ENCODE peak calls at places on chromosomes 11 and 22, in four cellular contexts. J, Z, P and W are unnamed samples.

GRCh38 chr11:60377737-60378136 is 595 bp upstream of the MS4A7 start:
- DNase-seq in J (no peak), Z (no peak), P (no peak), W (peak; percentile 16)

GRCh38 chr22:49964493-49965290 is 4.1 kb downstream of the PIM3 start:
- DNase-seq in J (no peak), Z (no peak), P (no peak), W (no peak)

GRCh38 chr11:88329563-88330250 is 7.8 kb downstream of the CTSC start:
- DNase-seq in J (no peak), Z (no peak), P (no peak), W (no peak)

GRCh38 chr11:124623861-124624525 is 1.3 kb downstream of the TBRG1 start:
- DNase-seq in J (peak; percentile 42), Z (peak; percentile 33), P (peak; percentile 20), W (no peak)

GRCh38 chr22:29716814-29717213 is 3.0 kb upstream of the CABP7 start:
- DNase-seq in J (peak; percentile 75), Z (peak; percentile 81), P (peak; percentile 80), W (peak; percentile 60)

GRCh38 chr11:114586797-114587196 is 8.8 kb downstream of the NXPE4 start:
- DNase-seq in J (no peak), Z (no peak), P (peak; percentile 10), W (no peak)

GRCh38 chr11:116258821-116259220 is 514.0 kb downstream of the BUD13 start:
- DNase-seq in J (no peak), Z (no peak), P (no peak), W (no peak)

GRCh38 chr11:128590587-128590986 is 3.2 kb upstream of the ETS1 start:
- DNase-seq in J (no peak), Z (no peak), P (no peak), W (no peak)

GRCh38 chr11:11882539-11882938 is 40.8 kb downstream of the USP47 start:
- DNase-seq in J (no peak), Z (no peak), P (no peak), W (no peak)

GRCh38 chr11:34425360-34425759 is 13.4 kb upstream of the CAT start:
- DNase-seq in J (no peak), Z (no peak), P (no peak), W (no peak)

GRCh38 chr11:61923166-61924015 is 6.0 kb upstream of the RAB3IL1 start:
- DNase-seq in J (peak; percentile 43), Z (peak; percentile 76), P (peak; percentile 63), W (peak; percentile 36)

GRCh38 chr11:125345706-125346561 is 150.1 kb downstream of the FEZ1 start:
- DNase-seq in J (peak; percentile 79), Z (peak; percentile 72), P (peak; percentile 67), W (peak; percentile 71)

GRCh38 chr11:10387209-10388083 is 67.6 kb upstream of the AMPD3 start:
- DNase-seq in J (peak; percentile 93), Z (no peak), P (peak; percentile 92), W (no peak)

GRCh38 chr22:21937041-21937820 is 15.4 kb downstream of the PPM1F start:
- DNase-seq in J (no peak), Z (no peak), P (no peak), W (peak; percentile 45)

GRCh38 chr22:31230871-31231621 is 18.9 kb downstream of the LIMK2 start:
- DNase-seq in J (peak; percentile 48), Z (peak; percentile 83), P (peak; percentile 74), W (peak; percentile 55)

GRCh38 chr11:104127828-104128227 is 36.1 kb downstream of the PDGFD start:
- DNase-seq in J (peak; percentile 42), Z (peak; percentile 61), P (peak; percentile 75), W (no peak)

GRCh38 chr22:38901111-38901641 is 29.2 kb upstream of the CBX6 start:
- DNase-seq in J (no peak), Z (peak; percentile 35), P (no peak), W (peak; percentile 68)

GRCh38 chr11:68398870-68399865 is 61.4 kb upstream of the PPP6R3 start:
- DNase-seq in J (no peak), Z (no peak), P (no peak), W (no peak)

GRCh38 chr22:38120359-38121110 is 10.1 kb upstream of the BAIAP2L2 start:
- DNase-seq in J (no peak), Z (no peak), P (no peak), W (no peak)

DNA sequence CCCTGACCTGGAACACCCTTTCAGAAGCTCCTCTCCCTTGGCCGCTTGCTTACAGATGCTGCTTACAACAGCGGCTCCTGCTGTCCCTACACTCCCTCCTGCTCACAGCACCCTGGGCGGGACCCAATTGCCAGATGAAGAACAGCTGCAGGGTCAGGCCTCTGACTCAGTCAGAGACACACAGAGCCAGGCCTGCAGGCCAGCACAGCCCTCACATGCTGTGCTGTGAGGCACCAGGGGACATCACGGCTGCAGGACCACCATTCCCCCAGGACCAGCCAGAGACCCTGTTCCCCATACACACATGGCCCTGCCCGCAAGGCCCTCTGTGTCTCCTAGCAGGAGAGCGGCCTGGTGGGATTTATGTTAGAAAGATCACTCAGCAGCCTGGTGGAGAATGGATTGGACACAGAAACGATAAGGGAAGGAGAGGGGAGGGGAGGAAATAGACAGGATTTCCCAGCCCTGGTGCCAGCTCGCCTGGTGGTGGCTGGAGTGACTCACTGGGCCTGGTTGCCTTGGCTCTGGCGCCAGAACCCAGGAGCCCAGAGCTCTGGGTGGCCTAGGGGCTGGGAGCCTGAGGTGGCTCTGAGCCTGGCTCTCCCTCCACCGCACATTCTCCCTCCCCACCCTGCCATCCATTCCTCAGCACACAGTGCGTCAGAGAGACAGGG is 6.7 kb downstream of the CAPN5 start:
- DNase-seq in J (peak; percentile 93), Z (peak; percentile 98), P (peak; percentile 94), W (peak; percentile 26)
- H3K9ac ChIP-seq in J (peak overlapping the region; percentile 65), Z (peak overlapping the region; percentile 89), P (peak overlapping the region; percentile 57), W (no peak overlapping the region)

GRCh38 chr11:45860764-45861510 is 13.7 kb downstream of the CRY2 start:
- DNase-seq in J (no peak), Z (no peak), P (no peak), W (no peak)

GRCh38 chr11:45858751-45859398 is 11.6 kb downstream of the CRY2 start:
- DNase-seq in J (no peak), Z (no peak), P (no peak), W (no peak)

GRCh38 chr11:45860348-45860747 is 13.1 kb downstream of the CRY2 start:
- DNase-seq in J (no peak), Z (no peak), P (no peak), W (no peak)

GRCh38 chr11:45857834-45858492 is 10.7 kb downstream of the CRY2 start:
- DNase-seq in J (peak; percentile 95), Z (peak; percentile 96), P (peak; percentile 84), W (peak; percentile 42)

DNA sequence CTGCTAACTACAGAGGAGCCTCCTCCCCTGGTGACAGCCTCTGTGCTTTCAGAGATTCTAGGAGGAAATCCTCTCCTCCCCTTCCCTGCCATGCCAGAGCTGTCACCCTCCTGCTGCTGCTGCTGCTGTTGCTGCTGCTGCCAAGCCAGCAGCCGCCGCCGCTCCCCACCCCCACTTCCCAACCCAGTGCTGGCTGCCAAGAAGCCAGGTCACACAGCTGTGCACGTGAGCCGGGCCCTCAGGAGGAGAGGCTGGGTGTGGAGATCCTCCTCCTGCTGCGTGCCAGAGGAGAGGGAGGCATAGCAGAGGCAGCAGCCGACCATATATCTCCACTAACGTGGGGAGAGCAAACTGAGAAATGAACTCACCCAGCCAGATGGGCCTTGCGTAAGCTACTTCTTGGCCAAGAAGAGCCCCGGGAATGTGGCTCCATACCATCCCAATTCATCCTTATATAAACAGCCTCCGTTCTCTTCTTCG is 12.4 kb downstream of the CRY2 start:
- DNase-seq in J (peak; percentile 95), Z (peak; percentile 98), P (peak; percentile 99), W (peak; percentile 37)
- H3K9ac ChIP-seq in J (peak overlapping the region; percentile 57), Z (peak overlapping the region; percentile 86), P (no peak overlapping the region), W (no peak overlapping the region)

GRCh38 chr11:70364745-70365535 is 33.4 kb upstream of the CTTN start:
- DNase-seq in J (no peak), Z (no peak), P (no peak), W (no peak)
- H3K9ac ChIP-seq in J (no peak overlapping the region), Z (no peak overlapping the region), P (no peak overlapping the region), W (no peak overlapping the region)

GRCh38 chr22:28247114-28247513 is 328.1 kb upstream of the PITPNB start:
- DNase-seq in J (peak; percentile 47), Z (no peak), P (no peak), W (no peak)
- H3K9ac ChIP-seq in J (no peak overlapping the region), Z (peak overlapping the region; percentile 56), P (no peak overlapping the region), W (no peak overlapping the region)